ENCODE peak calls at places on chromosomes 1 and 21, in six cellular contexts. N, S, Y, H, M and Z are unnamed samples.

GRCh38 chr1:18901952-18902522 is 318 bp downstream of the ALDH4A1 start:
- DNase-seq in Y (no peak), N (peak; percentile 8), H (no peak), M (peak; percentile 42), S (no peak), Z (no peak)

GRCh38 chr1:84715620-84716019 is 25.4 kb upstream of the SSX2IP start:
- DNase-seq in S (no peak), N (no peak), H (no peak), M (no peak), Y (no peak), Z (no peak)

GRCh38 chr1:73998348-73998959 is 199.5 kb downstream of the LRRIQ3 start:
- DNase-seq in H (peak; percentile 71), Y (no peak), N (no peak), M (no peak), S (no peak), Z (peak; percentile 40)

GRCh38 chr1:31521761-31522555 is 54.4 kb upstream of the TINAGL1 start:
- DNase-seq in H (no peak), N (no peak), M (no peak), Y (no peak), S (no peak), Z (no peak)

GRCh38 chr21:31909772-31910470 is 37.1 kb downstream of the HUNK start:
- DNase-seq in S (no peak), Y (no peak), N (no peak), M (no peak), H (no peak), Z (no peak)

GRCh38 chr1:154895779-154896178 is 25.7 kb upstream of the KCNN3 start:
- DNase-seq in Y (no peak), N (no peak), S (no peak), H (no peak), M (no peak), Z (no peak)

GRCh38 chr1:116008651-116009380 is 32.5 kb downstream of the SLC22A15 start:
- DNase-seq in S (no peak), Y (no peak), N (no peak), H (no peak), M (no peak), Z (no peak)

GRCh38 chr1:154495496-154496273 is 6.3 kb upstream of the TDRD10 start:
- DNase-seq in S (no peak), H (no peak), M (no peak), N (no peak), Y (no peak), Z (no peak)

GRCh38 chr1:165861911-165862310 is 34.5 kb downstream of the UCK2 start:
- DNase-seq in Y (no peak), N (no peak), H (no peak), M (no peak), S (no peak), Z (no peak)

GRCh38 chr1:206680279-206680678 is 4.4 kb upstream of the MAPKAPK2 start:
- DNase-seq in H (no peak), Y (no peak), N (no peak), S (no peak), M (no peak), Z (no peak)

GRCh38 chr1:116919802-116920201 is 10.1 kb downstream of the PTGFRN start:
- DNase-seq in H (no peak), M (no peak), N (no peak), Y (no peak), S (no peak), Z (peak; percentile 52)

GRCh38 chr21:44931501-44932365 is 8.1 kb upstream of the SLX9 start:
- DNase-seq in M (no peak), S (no peak), N (no peak), H (no peak), Y (peak; percentile 84), Z (no peak)

GRCh38 chr1:81186271-81186670 is 614.5 kb upstream of the ADGRL2 start:
- DNase-seq in S (no peak), N (no peak), H (no peak), Y (no peak), M (no peak), Z (peak; percentile 64)

GRCh38 chr1:151837197-151837596 is 2.4 kb downstream of the C2CD4D start:
- DNase-seq in N (no peak), S (no peak), M (no peak), H (no peak), Y (no peak), Z (no peak)

GRCh38 chr1:47906009-47906432 is 91.2 kb downstream of the TRABD2B start:
- DNase-seq in S (no peak), M (no peak), N (peak; percentile 55), Y (no peak), H (no peak), Z (peak; percentile 77)

GRCh38 chr1:33348676-33349080 is 27.8 kb upstream of the A3GALT2 start:
- DNase-seq in Y (no peak), S (no peak), M (no peak), N (no peak), H (no peak), Z (no peak)

GRCh38 chr1:1100296-1100695 is 15.6 kb downstream of the C1orf159 start:
- DNase-seq in Y (no peak), M (no peak), H (no peak), N (no peak), S (no peak), Z (no peak)

GRCh38 chr1:27785763-27786162 is 12.7 kb downstream of the STX12 start:
- DNase-seq in S (no peak), Y (no peak), M (no peak), N (peak; percentile 5), H (no peak), Z (peak; percentile 5)

GRCh38 chr1:246178902-246179301 is 328.2 kb downstream of the SMYD3 start:
- DNase-seq in H (no peak), S (no peak), Y (no peak), N (no peak), M (peak; percentile 43), Z (no peak)

GRCh38 chr1:31127266-31127665 is 61.7 kb upstream of the PUM1 start:
- DNase-seq in M (no peak), N (no peak), H (no peak), S (no peak), Y (no peak), Z (no peak)

GRCh38 chr1:217562229-217562878 is 68.5 kb downstream of the GPATCH2 start:
- DNase-seq in Y (no peak), S (no peak), M (no peak), H (peak; percentile 30), N (no peak), Z (peak; percentile 91)

GRCh38 chr1:24536391-24536840 is 19.5 kb upstream of the NCMAP start:
- DNase-seq in M (peak; percentile 6), H (peak; percentile 72), S (peak; percentile 43), N (no peak), Y (no peak), Z (no peak)

GRCh38 chr1:33880298-33880697 is 16.4 kb downstream of the HMGB4 start:
- DNase-seq in Y (no peak), N (no peak), S (no peak), H (no peak), M (no peak), Z (no peak)

GRCh38 chr21:41761211-41762181 is 5.4 kb downstream of the RIPK4 start:
- DNase-seq in M (peak; percentile 58), Y (peak; percentile 91), S (no peak), N (peak; percentile 48), H (peak; percentile 83), Z (peak; percentile 86)

GRCh38 chr1:70442486-70442885 is 31.4 kb downstream of the CTH start:
- DNase-seq in Y (no peak), M (no peak), H (no peak), S (no peak), N (no peak), Z (no peak)

GRCh38 chr1:109873278-109874175 is 37.1 kb upstream of the CSF1 start:
- DNase-seq in H (peak; percentile 72), S (no peak), N (no peak), Y (no peak), M (no peak), Z (peak; percentile 80)

GRCh38 chr21:45537111-45537745 is 5.0 kb downstream of the SLC19A1 start:
- DNase-seq in M (no peak), Y (peak; percentile 79), S (no peak), N (no peak), H (no peak), Z (no peak)

GRCh38 chr1:10514490-10515235 is 39.9 kb downstream of the PEX14 start:
- DNase-seq in H (peak; percentile 28), S (no peak), N (no peak), Y (no peak), M (peak; percentile 26), Z (no peak)

GRCh38 chr1:155173478-155174333 is at the start of gene TRIM46:
- DNase-seq in N (no peak), M (peak; percentile 34), H (peak; percentile 10), S (no peak), Y (peak; percentile 83), Z (no peak)

GRCh38 chr21:36504067-36505058 is 24.4 kb upstream of the CLDN14 start:
- DNase-seq in H (peak; percentile 39), S (no peak), M (peak; percentile 25), Y (no peak), N (peak; percentile 37), Z (peak; percentile 57)

GRCh38 chr1:184684285-184685077 is 70.2 kb downstream of the EDEM3 start:
- DNase-seq in Y (peak; percentile 67), H (no peak), N (no peak), M (no peak), S (no peak), Z (no peak)

GRCh38 chr1:212671342-212672031 is 28.2 kb downstream of the BATF3 start:
- DNase-seq in S (no peak), Y (no peak), M (peak; percentile 96), N (peak; percentile 26), H (peak; percentile 90), Z (peak; percentile 95)